ENCODE peak calls at places on chromosomes 16 and 17, in seven cellular contexts. G, E, S, L, Q, H and A are unnamed samples.
A peak's percentile ranks its signal among the peaks of the same experiment; 100 is the strongest.

GRCh38 chr17:8468109-8468508 is 32.4 kb downstream of the NDEL1 start:
- DNase-seq in E (no peak), Q (no peak), G (no peak), S (no peak), H (no peak), L (peak; percentile 49), A (no peak)

GRCh38 chr17:30554839-30555751 is 77.9 kb downstream of the GOSR1 start:
- DNase-seq in G (no peak), H (peak; percentile 40), L (peak; percentile 49), Q (no peak), S (no peak), E (no peak), A (peak; percentile 58)

GRCh38 chr17:956905-957304 is 22.7 kb downstream of the NXN start:
- DNase-seq in G (no peak), E (no peak), L (no peak), H (no peak), S (no peak), Q (no peak), A (no peak)

GRCh38 chr16:85519540-85520231 is 93.4 kb upstream of the GSE1 start:
- DNase-seq in Q (no peak), S (no peak), L (no peak), E (no peak), H (no peak), G (no peak), A (no peak)

GRCh38 chr17:41512789-41513547 is 5.7 kb downstream of the KRT15 start:
- DNase-seq in G (no peak), S (no peak), L (no peak), H (no peak), Q (no peak), E (no peak), A (no peak)

GRCh38 chr17:45883063-45883462 is 11.3 kb upstream of the MAPT start:
- DNase-seq in E (no peak), S (no peak), Q (no peak), L (no peak), H (no peak), G (no peak), A (no peak)

GRCh38 chr16:78183886-78184553 is 84.6 kb downstream of the WWOX start:
- DNase-seq in H (no peak), Q (peak; percentile 32), L (no peak), E (no peak), S (no peak), G (no peak), A (no peak)

GRCh38 chr16:85615852-85616607 is 2.9 kb downstream of the GSE1 start:
- DNase-seq in E (peak; percentile 79), H (peak; percentile 85), G (peak; percentile 97), S (peak; percentile 83), Q (peak; percentile 76), L (peak; percentile 92), A (peak; percentile 93)

GRCh38 chr17:34133350-34133749 is 121.7 kb upstream of the CCL2 start:
- DNase-seq in Q (no peak), L (no peak), H (no peak), E (no peak), G (no peak), S (no peak), A (no peak)

GRCh38 chr16:27642753-27643152 is 92.8 kb downstream of the KATNIP start:
- DNase-seq in Q (no peak), E (no peak), L (no peak), H (peak; percentile 39), S (no peak), G (peak; percentile 6), A (peak; percentile 4)

GRCh38 chr16:50856991-50857390 is 115.1 kb downstream of the CYLD start:
- DNase-seq in G (no peak), L (no peak), H (no peak), S (no peak), E (no peak), Q (no peak), A (no peak)

GRCh38 chr16:65481956-65482355 is 360.1 kb upstream of the CDH11 start:
- DNase-seq in S (no peak), Q (no peak), E (no peak), G (no peak), L (no peak), H (no peak), A (no peak)

GRCh38 chr17:79581306-79581932 is 29.4 kb downstream of the RBFOX3 start:
- DNase-seq in S (no peak), Q (no peak), E (no peak), H (no peak), L (peak; percentile 51), G (no peak), A (no peak)

GRCh38 chr16:70594569-70594968 is 51.8 kb upstream of the IL34 start:
- DNase-seq in L (peak; percentile 96), Q (no peak), H (no peak), E (no peak), S (no peak), G (peak; percentile 11), A (no peak)

GRCh38 chr17:81609541-81610353 is 27.2 kb downstream of the NPLOC4 start:
- DNase-seq in H (peak; percentile 8), Q (no peak), S (no peak), G (no peak), E (no peak), L (peak; percentile 68), A (no peak)

GRCh38 chr17:81666092-81666341 is 388 bp downstream of the OXLD1 start:
- DNase-seq in H (no peak), L (no peak), S (no peak), Q (no peak), E (no peak), G (no peak), A (peak; percentile 59)

GRCh38 chr16:87653234-87653633 is 50.9 kb downstream of the JPH3 start:
- DNase-seq in G (peak; percentile 9), L (no peak), H (no peak), S (no peak), Q (no peak), E (no peak), A (peak; percentile 4)

GRCh38 chr16:7318661-7319060 is 14.0 kb upstream of the RBFOX1 start:
- DNase-seq in S (no peak), G (no peak), Q (no peak), L (no peak), E (no peak), H (no peak), A (no peak)

GRCh38 chr17:7445011-7445927 is at the start of gene CHRNB1:
- DNase-seq in E (peak; percentile 85), Q (peak; percentile 81), S (no peak), G (no peak), H (peak; percentile 46), L (peak; percentile 95), A (peak; percentile 58)

GRCh38 chr17:10139560-10139959 is 58.8 kb downstream of the GAS7 start:
- DNase-seq in G (no peak), Q (no peak), S (no peak), L (no peak), E (no peak), H (no peak), A (peak; percentile 0)

GRCh38 chr17:62725791-62726249 is 82.3 kb downstream of the MARCHF10 start:
- DNase-seq in Q (no peak), G (peak; percentile 32), L (no peak), E (no peak), S (no peak), H (peak; percentile 45), A (peak; percentile 52)

GRCh38 chr16:66357523-66357928 is 9.0 kb upstream of the CDH5 start:
- DNase-seq in L (peak; percentile 82), S (peak; percentile 18), G (peak; percentile 50), Q (no peak), E (peak; percentile 57), H (peak; percentile 90), A (peak; percentile 66)

GRCh38 chr17:35238817-35239216 is 4.1 kb upstream of the SLFN5 start:
- DNase-seq in S (no peak), G (no peak), E (no peak), L (no peak), H (peak; percentile 48), Q (no peak), A (no peak)

GRCh38 chr17:73551756-73552155 is 92.5 kb downstream of the SDK2 start:
- DNase-seq in S (no peak), H (no peak), G (no peak), E (no peak), Q (no peak), L (peak; percentile 57), A (no peak)

GRCh38 chr17:19703106-19703775 is 13.1 kb downstream of the SLC47A2 start:
- DNase-seq in E (no peak), H (peak; percentile 7), Q (no peak), L (no peak), S (no peak), G (no peak), A (no peak)

GRCh38 chr16:67538666-67539101 is 10.1 kb downstream of the RIPOR1 start:
- DNase-seq in H (peak; percentile 90), E (no peak), Q (no peak), S (no peak), G (no peak), L (no peak), A (no peak)

GRCh38 chr16:79639576-79640311 is 39.2 kb upstream of the MAF start:
- DNase-seq in S (no peak), L (no peak), E (no peak), G (no peak), Q (no peak), H (no peak), A (no peak)

GRCh38 chr16:90019201-90019542 is at the start of gene DBNDD1:
- DNase-seq in S (no peak), E (no peak), L (no peak), H (no peak), Q (no peak), G (no peak), A (no peak)

GRCh38 chr17:77405867-77406513 is 265.2 kb downstream of the SEC14L1 start:
- DNase-seq in G (peak; percentile 70), H (no peak), S (no peak), E (no peak), L (no peak), Q (no peak), A (no peak)